ENCODE peak calls at places on chromosomes 13 and 19, in six cellular contexts. T is CD8-positive, alpha-beta T cell; G is body of pancreas; V is hepatocyte; K is heart right ventricle; W is ovary. C is an unnamed sample.

GRCh38 chr13:24834902-24835510 is 71.0 kb downstream of the RNF17 start:
- DNase-seq in T (no peak), G (no peak), V (peak; percentile 9), K (no peak), W (no peak), C (no peak)

GRCh38 chr13:33606692-33607091 is 211.3 kb upstream of the RFC3 start:
- DNase-seq in T (no peak), G (no peak), V (peak; percentile 54), K (no peak), W (no peak), C (no peak)

GRCh38 chr13:59914556-59914955 is 249.2 kb downstream of the DIAPH3 start:
- DNase-seq in T (no peak), G (no peak), V (no peak), K (no peak), W (no peak), C (no peak)

GRCh38 chr13:27770809-27771208 is 21.5 kb upstream of the GSX1 start:
- DNase-seq in T (no peak), G (peak; percentile 47), V (peak; percentile 43), K (no peak), W (no peak), C (peak; percentile 39)

GRCh38 chr19:38850976-38851621 is 1.3 kb upstream of the HNRNPL start:
- DNase-seq in T (peak; percentile 58), G (no peak), V (peak; percentile 41), K (peak; percentile 48), W (peak; percentile 58), C (peak; percentile 81)

GRCh38 chr13:50529154-50529882 is 314.2 kb downstream of the DLEU7 start:
- DNase-seq in T (no peak), G (peak; percentile 80), V (peak; percentile 45), K (peak; percentile 91), W (peak; percentile 80), C (peak; percentile 88)

GRCh38 chr19:34507414-34508067 is 26.0 kb downstream of the WTIP start:
- DNase-seq in T (no peak), G (no peak), V (no peak), K (no peak), W (no peak), C (no peak)

GRCh38 chr19:782195-783043 is 14.8 kb upstream of the PTBP1 start:
- DNase-seq in T (no peak), G (peak; percentile 58), V (peak; percentile 68), K (no peak), W (no peak), C (no peak)

GRCh38 chr19:40687525-40688016 is 2.9 kb downstream of the NUMBL start:
- DNase-seq in T (no peak), G (peak; percentile 35), V (no peak), K (peak; percentile 82), W (peak; percentile 77), C (peak; percentile 82)

GRCh38 chr13:109372666-109373065 is 413.7 kb downstream of the IRS2 start:
- DNase-seq in T (no peak), G (no peak), V (no peak), K (no peak), W (no peak), C (no peak)

GRCh38 chr19:35869327-35870123 is 1.2 kb downstream of the APLP1 start:
- DNase-seq in T (peak; percentile 88), G (peak; percentile 85), V (peak; percentile 92), K (peak; percentile 53), W (peak; percentile 21), C (peak; percentile 71)

GRCh38 chr19:3969435-3970312 is 1.2 kb downstream of the DAPK3 start:
- DNase-seq in T (no peak), G (no peak), V (peak; percentile 85), K (peak; percentile 60), W (no peak), C (no peak)

GRCh38 chr13:108877300-108877699 is 247.9 kb downstream of the MYO16 start:
- DNase-seq in T (no peak), G (no peak), V (no peak), K (no peak), W (no peak), C (no peak)

GRCh38 chr19:30363073-30363472 is 9.1 kb upstream of the ZNF536 start:
- DNase-seq in T (no peak), G (no peak), V (no peak), K (no peak), W (no peak), C (no peak)

GRCh38 chr19:13044160-13044853 is 49.0 kb downstream of the NFIX start:
- DNase-seq in T (peak; percentile 79), G (no peak), V (no peak), K (no peak), W (no peak), C (no peak)

GRCh38 chr13:99796175-99796819 is 175.3 kb downstream of the ZIC5 start:
- DNase-seq in T (no peak), G (no peak), V (peak; percentile 69), K (no peak), W (no peak), C (peak; percentile 62)

GRCh38 chr19:24166055-24166454 is 79.1 kb downstream of the ZNF254 start:
- DNase-seq in T (no peak), G (no peak), V (no peak), K (no peak), W (no peak), C (no peak)

GRCh38 chr13:99058527-99059495 is 80.9 kb upstream of the DOCK9 start:
- DNase-seq in T (no peak), G (no peak), V (no peak), K (no peak), W (no peak), C (no peak)

GRCh38 chr19:38173324-38174041 is 50.5 kb downstream of the DPF1 start:
- DNase-seq in T (no peak), G (peak; percentile 27), V (no peak), K (peak; percentile 79), W (no peak), C (no peak)

GRCh38 chr13:98598043-98598442 is 21.1 kb upstream of the STK24 start:
- DNase-seq in T (no peak), G (no peak), V (no peak), K (no peak), W (no peak), C (no peak)

GRCh38 chr19:35571406-35571965 is 8.0 kb upstream of the ATP4A start:
- DNase-seq in T (no peak), G (no peak), V (no peak), K (no peak), W (no peak), C (no peak)

GRCh38 chr13:99661791-99662190 is 160.5 kb downstream of the TM9SF2 start:
- DNase-seq in T (no peak), G (no peak), V (no peak), K (no peak), W (no peak), C (no peak)

GRCh38 chr13:32779119-32779518 is 192.9 kb downstream of the PDS5B start:
- DNase-seq in T (no peak), G (no peak), V (no peak), K (no peak), W (no peak), C (no peak)

GRCh38 chr13:51801631-51802099 is 2.3 kb downstream of the DHRS12 start:
- DNase-seq in T (no peak), G (peak; percentile 88), V (no peak), K (peak; percentile 80), W (no peak), C (peak; percentile 85)

GRCh38 chr13:97975280-97975850 is 21.9 kb downstream of the IPO5 start:
- DNase-seq in T (no peak), G (no peak), V (no peak), K (no peak), W (no peak), C (no peak)

GRCh38 chr13:52851153-52851962 is 2.9 kb upstream of the PCDH8 start:
- DNase-seq in T (no peak), G (peak; percentile 24), V (peak; percentile 71), K (peak; percentile 29), W (no peak), C (peak; percentile 48)

GRCh38 chr13:77118134-77118533 is 91.2 kb upstream of the FBXL3 start:
- DNase-seq in T (no peak), G (no peak), V (no peak), K (no peak), W (no peak), C (no peak)

GRCh38 chr13:25806304-25806974 is 245.4 kb downstream of the SHISA2 start:
- DNase-seq in T (no peak), G (no peak), V (no peak), K (no peak), W (no peak), C (no peak)

GRCh38 chr19:46180701-46181385 is 32.8 kb downstream of the IGFL2 start:
- DNase-seq in T (no peak), G (no peak), V (no peak), K (no peak), W (no peak), C (no peak)

DNA sequence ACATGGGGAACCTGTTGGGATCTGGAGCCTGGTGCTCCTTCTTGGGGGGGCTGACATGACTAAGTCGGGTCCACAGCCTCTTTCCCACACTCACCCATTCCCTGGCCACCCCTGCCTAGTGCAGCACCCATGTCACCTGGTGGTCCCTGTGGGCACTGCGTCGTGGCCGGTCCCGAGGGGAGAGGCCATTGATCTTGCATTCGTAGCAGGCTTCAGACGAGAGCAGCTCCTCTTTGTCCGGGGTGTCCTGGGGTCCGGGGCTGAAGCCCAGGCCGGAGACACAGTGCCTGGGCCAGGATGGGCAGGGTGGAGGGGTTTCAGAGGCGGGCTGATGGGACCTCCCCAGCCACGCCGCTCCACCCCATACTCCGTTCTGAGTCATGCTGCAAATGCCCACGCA is 19.4 kb downstream of the CCL25 start:
- DNase-seq in T (no peak), G (no peak), V (no peak), K (no peak), W (no peak), C (no peak)
- H3K36me3 ChIP-seq in T (no peaks in the 10 kb centered on the region), G (no peaks in the 10 kb centered on the region), V (no peaks in the 10 kb centered on the region), K (no peaks in the 10 kb centered on the region), W (no peaks in the 10 kb centered on the region), C (no peaks in the 10 kb centered on the region)

DNA sequence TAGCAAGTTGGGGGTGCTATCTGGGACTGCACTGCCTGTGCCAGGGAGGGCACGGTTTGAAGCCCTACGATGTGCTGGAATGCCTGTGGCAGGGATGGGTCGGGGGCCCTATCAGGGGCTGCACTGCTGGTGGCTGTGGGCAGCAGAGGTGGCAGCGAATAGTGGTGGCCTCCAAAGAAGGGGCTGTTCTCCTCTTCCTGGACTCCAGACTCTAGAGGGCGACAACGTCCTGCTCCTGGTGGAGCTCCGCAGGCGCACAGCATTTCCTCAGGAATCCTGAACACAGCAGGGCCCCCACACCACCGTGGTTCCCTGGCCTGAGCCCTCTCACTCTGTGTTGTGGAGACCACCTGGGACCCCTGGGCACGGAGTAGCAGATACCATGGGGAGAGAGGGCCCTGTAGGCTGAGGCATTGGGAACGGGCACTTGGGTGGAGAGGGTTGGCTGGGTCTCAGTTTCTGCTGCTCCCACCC is 145.6 kb downstream of the TNFRSF19 start:
- DNase-seq in T (no peak), G (no peak), V (peak; percentile 31), K (no peak), W (no peak), C (peak; percentile 13)
- TF ChIP-seq CTCF in T (no peak), G (peak; percentile 37), V (peak; percentile 28), K (peak; percentile 27), W (no peak), C (no peak)

DNA sequence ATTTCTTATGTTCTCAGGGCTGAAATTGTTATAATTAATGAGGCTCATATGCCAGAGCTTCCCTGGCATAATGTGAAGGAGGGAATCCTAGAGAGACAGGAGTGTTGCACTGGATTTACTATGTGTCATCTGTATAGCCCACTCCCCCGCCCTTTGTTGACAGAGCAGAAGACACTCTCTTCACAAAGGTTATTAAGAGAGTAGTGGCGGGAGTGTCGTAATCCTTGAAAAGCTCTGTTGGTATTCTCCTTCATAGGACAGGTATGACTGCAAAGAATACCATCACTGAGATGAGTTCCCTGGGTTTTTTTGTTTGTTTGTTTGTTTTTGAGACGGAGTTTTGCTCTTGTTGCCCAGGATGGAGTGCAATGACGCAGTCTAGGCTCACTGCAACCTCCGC is 14.0 kb downstream of the ZNF121 start:
- DNase-seq in T (no peak), G (no peak), V (no peak), K (no peak), W (no peak), C (no peak)
- H3K9me3 ChIP-seq in T (peaks cover 58% of the 10 kb centered on the region), G (peaks cover 2% of the 10 kb centered on the region), V (peaks cover 89% of the 10 kb centered on the region), K (no peaks in the 10 kb centered on the region), W (peaks cover 20% of the 10 kb centered on the region), C (peaks cover 99% of the 10 kb centered on the region)

GRCh38 chr19:55053735-55054134 is 9.2 kb downstream of the RDH13 start:
- DNase-seq in T (no peak), G (no peak), V (no peak), K (no peak), W (no peak), C (no peak)
- H3K36me3 ChIP-seq in T (peaks cover 29% of the 10 kb centered on the region), G (peaks cover 7% of the 10 kb centered on the region), V (no peaks in the 10 kb centered on the region), K (peaks cover 87% of the 10 kb centered on the region), W (no peaks in the 10 kb centered on the region), C (peaks cover 23% of the 10 kb centered on the region)

C was measured in mucosa of descending colon.